ENCODE peak calls at places on chromosomes 12 and 14, in four cellular contexts. One of them, this sample, is unnamed.

GRCh38 chr12:48542300-48542928 is 17.0 kb downstream of the OR8S1 start:
- DNase-seq in IMR-90: peak; percentile 31
- DNase-seq in uterus: no peak
- DNase-seq in suprapubic skin: no peak
- DNase-seq in this sample: no peak

GRCh38 chr14:28382460-28383220 is 383.9 kb upstream of the FOXG1 start:
- DNase-seq in suprapubic skin: no peak
- DNase-seq in IMR-90: no peak
- DNase-seq in uterus: no peak
- DNase-seq in this sample: no peak

GRCh38 chr14:49865431-49865859 is 12.9 kb upstream of the NEMF start:
- DNase-seq in suprapubic skin: peak; percentile 84
- DNase-seq in uterus: peak; percentile 77
- DNase-seq in IMR-90: peak; percentile 63
- DNase-seq in this sample: peak; percentile 69

GRCh38 chr12:27012239-27012981 is 1.8 kb downstream of the TM7SF3 start:
- DNase-seq in IMR-90: no peak
- DNase-seq in uterus: no peak
- DNase-seq in suprapubic skin: peak; percentile 58
- DNase-seq in this sample: no peak

GRCh38 chr14:91892918-91893527 is 25.7 kb upstream of the TC2N start:
- DNase-seq in IMR-90: no peak
- DNase-seq in suprapubic skin: no peak
- DNase-seq in uterus: no peak
- DNase-seq in this sample: no peak

GRCh38 chr14:37792124-37792523 is 196.7 kb downstream of the TTC6 start:
- DNase-seq in uterus: no peak
- DNase-seq in IMR-90: no peak
- DNase-seq in suprapubic skin: no peak
- DNase-seq in this sample: no peak

GRCh38 chr12:61993734-61994345 is 266.4 kb upstream of the USP15 start:
- DNase-seq in uterus: no peak
- DNase-seq in suprapubic skin: no peak
- DNase-seq in IMR-90: peak; percentile 6
- DNase-seq in this sample: no peak

GRCh38 chr14:91246051-91246852 is 1.7 kb upstream of the GPR68 start:
- DNase-seq in suprapubic skin: no peak
- DNase-seq in uterus: no peak
- DNase-seq in IMR-90: no peak
- DNase-seq in this sample: no peak

GRCh38 chr14:60515244-60515695 is 6.3 kb downstream of the SIX6 start:
- DNase-seq in uterus: no peak
- DNase-seq in suprapubic skin: no peak
- DNase-seq in IMR-90: no peak
- DNase-seq in this sample: no peak

GRCh38 chr12:54463034-54463433 is 10.4 kb downstream of the GTSF1 start:
- DNase-seq in uterus: peak; percentile 44
- DNase-seq in suprapubic skin: peak; percentile 75
- DNase-seq in IMR-90: peak; percentile 27
- DNase-seq in this sample: peak; percentile 64

GRCh38 chr12:50003595-50003994 is 21.7 kb downstream of the RACGAP1 start:
- DNase-seq in suprapubic skin: no peak
- DNase-seq in uterus: no peak
- DNase-seq in IMR-90: peak; percentile 38
- DNase-seq in this sample: no peak

GRCh38 chr14:57692671-57693070 is 173.2 kb downstream of the SLC35F4 start:
- DNase-seq in suprapubic skin: no peak
- DNase-seq in IMR-90: peak; percentile 34
- DNase-seq in uterus: no peak
- DNase-seq in this sample: no peak

GRCh38 chr12:6914246-6914947 is at the start of gene ENO2:
- DNase-seq in uterus: peak; percentile 80
- DNase-seq in IMR-90: peak; percentile 63
- DNase-seq in suprapubic skin: peak; percentile 89
- DNase-seq in this sample: peak; percentile 56

GRCh38 chr12:90333384-90333783 is 621.6 kb downstream of the CCER1 start:
- DNase-seq in IMR-90: no peak
- DNase-seq in suprapubic skin: no peak
- DNase-seq in uterus: no peak
- DNase-seq in this sample: no peak

GRCh38 chr12:90333939-90334338 is 621.0 kb downstream of the CCER1 start:
- DNase-seq in uterus: no peak
- DNase-seq in IMR-90: peak; percentile 1
- DNase-seq in suprapubic skin: no peak
- DNase-seq in this sample: no peak

GRCh38 chr12:90331821-90332220 is 623.2 kb downstream of the CCER1 start:
- DNase-seq in IMR-90: no peak
- DNase-seq in uterus: no peak
- DNase-seq in suprapubic skin: no peak
- DNase-seq in this sample: no peak

GRCh38 chr12:90327783-90328743 is 619.4 kb upstream of the ATP2B1 start:
- DNase-seq in suprapubic skin: no peak
- DNase-seq in IMR-90: no peak
- DNase-seq in uterus: no peak
- DNase-seq in this sample: no peak

GRCh38 chr12:90331262-90331661 is 622.6 kb upstream of the ATP2B1 start:
- DNase-seq in IMR-90: no peak
- DNase-seq in suprapubic skin: no peak
- DNase-seq in uterus: no peak
- DNase-seq in this sample: no peak
- H3K4me1 ChIP-seq in IMR-90: no peaks in the 10 kb centered on the region
- H3K4me1 ChIP-seq in suprapubic skin: no peaks in the 10 kb centered on the region
- H3K4me1 ChIP-seq in uterus: no peaks in the 10 kb centered on the region
- H3K4me1 ChIP-seq in this sample: no peaks in the 10 kb centered on the region

GRCh38 chr12:55683676-55684075 is 24.0 kb downstream of the ITGA7 start:
- DNase-seq in uterus: no peak
- DNase-seq in suprapubic skin: no peak
- DNase-seq in IMR-90: no peak
- DNase-seq in this sample: no peak

GRCh38 chr12:55681142-55682077 is 26.3 kb downstream of the ITGA7 start:
- DNase-seq in suprapubic skin: no peak
- DNase-seq in uterus: peak; percentile 45
- DNase-seq in IMR-90: peak; percentile 51
- DNase-seq in this sample: peak; percentile 63

GRCh38 chr12:55676707-55677106 is 31.0 kb downstream of the ITGA7 start:
- DNase-seq in suprapubic skin: no peak
- DNase-seq in IMR-90: no peak
- DNase-seq in uterus: no peak
- DNase-seq in this sample: no peak

GRCh38 chr12:55682087-55682796 is 25.5 kb downstream of the ITGA7 start:
- DNase-seq in suprapubic skin: no peak
- DNase-seq in IMR-90: no peak
- DNase-seq in uterus: no peak
- DNase-seq in this sample: no peak

DNA sequence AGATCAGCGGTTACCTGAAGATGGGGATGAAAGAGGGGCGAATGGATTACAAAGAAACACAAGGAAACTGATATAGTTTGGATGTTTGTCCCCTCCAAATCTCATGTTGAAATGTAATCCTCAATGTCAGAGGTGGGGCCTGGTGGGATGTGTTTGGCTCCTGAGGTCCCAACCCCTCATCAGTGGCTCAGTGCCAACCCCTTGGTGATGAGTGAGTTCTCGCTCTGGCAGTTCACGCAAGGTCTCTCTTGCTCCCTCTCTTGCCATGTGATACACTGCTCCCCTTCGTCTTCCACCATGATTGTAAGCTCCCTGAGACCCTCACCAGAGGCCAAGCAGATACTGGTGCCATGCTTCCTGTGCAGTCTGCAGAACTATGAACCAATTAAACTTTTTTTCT is 28.0 kb downstream of the ITGA7 start:
- DNase-seq in uterus: no peak
- DNase-seq in IMR-90: no peak
- DNase-seq in suprapubic skin: no peak
- DNase-seq in this sample: peak; percentile 15
- TF ChIP-seq POLR2A in uterus: no peak
- TF ChIP-seq POLR2A in IMR-90: no peak
- TF ChIP-seq POLR2A in suprapubic skin: no peak
- TF ChIP-seq POLR2A in this sample: no peak

DNA sequence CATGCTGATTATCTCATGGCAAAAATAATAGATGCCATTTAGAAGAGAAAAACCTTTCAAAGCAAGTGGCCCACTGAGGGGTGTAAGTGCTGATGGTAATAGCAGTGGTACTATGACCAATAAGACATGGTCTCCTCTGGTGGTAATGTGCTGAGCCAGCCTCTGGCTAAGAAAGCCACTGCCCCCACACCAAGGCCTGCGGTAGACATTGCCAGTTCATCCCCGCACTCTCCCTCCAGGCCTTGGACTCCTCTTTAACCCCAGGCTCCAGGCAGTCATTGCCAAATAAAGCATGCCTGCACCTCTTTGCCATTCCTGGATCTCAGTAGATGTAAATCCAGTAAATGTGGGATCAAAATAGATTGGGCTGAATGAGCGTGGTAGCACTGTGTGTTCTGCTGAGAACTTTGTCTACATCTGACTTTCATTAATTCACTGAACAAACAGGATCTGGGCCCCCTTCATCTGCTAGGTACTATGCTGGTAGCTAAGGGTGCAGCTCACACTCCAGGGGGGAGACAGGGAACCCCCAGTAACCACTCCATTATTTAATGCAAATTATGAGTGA is 89.4 kb downstream of the BCL11B start:
- DNase-seq in IMR-90: no peak
- DNase-seq in uterus: no peak
- DNase-seq in suprapubic skin: no peak
- DNase-seq in this sample: no peak
- H3K4me1 ChIP-seq in IMR-90: no peaks in the 10 kb centered on the region
- H3K4me1 ChIP-seq in uterus: no peaks in the 10 kb centered on the region
- H3K4me1 ChIP-seq in suprapubic skin: peaks cover 15% of the 10 kb centered on the region
- H3K4me1 ChIP-seq in this sample: no peaks in the 10 kb centered on the region

DNA sequence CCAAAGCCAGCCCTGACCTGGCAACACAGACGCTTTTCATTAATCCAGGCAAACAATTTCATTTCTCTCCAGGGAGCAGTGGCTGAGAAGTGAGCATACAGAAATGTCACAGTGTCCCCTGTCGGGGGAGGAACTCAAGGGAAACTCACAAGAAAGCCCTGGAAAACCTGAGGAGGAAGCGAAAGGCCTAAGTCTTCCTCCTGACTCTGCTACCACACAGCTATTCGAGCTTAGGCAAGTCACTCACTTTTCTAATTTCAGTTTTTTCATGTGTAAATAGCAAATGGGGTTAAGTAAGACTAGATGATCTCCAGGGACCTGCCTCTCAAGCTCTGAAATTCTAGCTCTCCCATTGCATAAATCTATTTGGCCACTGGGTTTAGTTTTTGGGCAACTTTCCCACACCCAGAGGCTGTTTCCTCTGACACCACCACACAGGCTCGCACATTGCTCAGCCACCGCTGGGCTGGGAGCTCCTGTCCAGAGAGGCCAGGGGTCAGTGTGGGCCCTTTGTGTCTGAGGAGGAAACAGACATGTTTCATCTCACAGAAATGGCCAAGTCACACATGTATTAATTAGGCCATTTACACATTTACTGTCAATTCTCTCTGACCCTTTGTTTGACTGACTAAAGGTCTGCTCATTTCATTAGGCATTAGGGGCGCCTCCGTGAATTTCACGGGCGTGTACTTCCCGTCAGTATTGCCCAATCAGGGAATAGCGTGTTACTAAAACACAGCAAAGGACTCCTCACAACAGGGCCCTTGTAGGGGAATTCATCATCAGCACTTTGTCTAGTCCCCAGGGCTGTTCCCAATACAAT is 9.8 kb upstream of the PNMA1 start:
- DNase-seq in suprapubic skin: peak; percentile 91
- DNase-seq in uterus: peak; percentile 84
- DNase-seq in IMR-90: peak; percentile 97
- DNase-seq in this sample: peak; percentile 89
- TF ChIP-seq POLR2A in suprapubic skin: peak; percentile 13
- TF ChIP-seq POLR2A in uterus: no peak
- TF ChIP-seq POLR2A in IMR-90: peak; percentile 26
- TF ChIP-seq POLR2A in this sample: peak; percentile 87